ENCODE peak calls at places on chromosomes 3 and 15, in four cellular contexts. T is CD4-positive, alpha-beta T cell; C is mesothelial cell of epicardium; D is adipocyte. F is an unnamed sample.

GRCh38 chr3:64340636-64341240 is 115.5 kb upstream of the PRICKLE2 start:
- DNase-seq in T (no peak), C (no peak), D (peak; percentile 90), F (no peak)

GRCh38 chr3:179330438-179330837 is 7.6 kb downstream of the ZNF639 start:
- DNase-seq in T (no peak), C (no peak), D (no peak), F (no peak)

GRCh38 chr3:196694202-196694638 is 17.8 kb downstream of the CEP19 start:
- DNase-seq in T (no peak), C (no peak), D (peak; percentile 38), F (no peak)

GRCh38 chr15:64740361-64741170 is 34.8 kb downstream of the RBPMS2 start:
- DNase-seq in T (no peak), C (no peak), D (peak; percentile 34), F (peak; percentile 22)

GRCh38 chr3:118144919-118145318 is 889.7 kb downstream of the IGSF11 start:
- DNase-seq in T (no peak), C (no peak), D (no peak), F (peak; percentile 93)

GRCh38 chr15:42427429-42428223 is 63.3 kb downstream of the ZNF106 start:
- DNase-seq in T (no peak), C (no peak), D (peak; percentile 94), F (no peak)

GRCh38 chr15:69666441-69666882 is 213.8 kb downstream of the RPLP1 start:
- DNase-seq in T (peak; percentile 18), C (no peak), D (peak; percentile 2), F (no peak)

GRCh38 chr15:72312605-72313447 is 7.1 kb downstream of the CELF6 start:
- DNase-seq in T (peak; percentile 53), C (peak; percentile 53), D (peak; percentile 83), F (peak; percentile 61)

GRCh38 chr15:29140475-29141172 is 129.0 kb downstream of the NSMCE3 start:
- DNase-seq in T (no peak), C (peak; percentile 29), D (no peak), F (no peak)

GRCh38 chr3:73665317-73665716 is 40.6 kb upstream of the PDZRN3 start:
- DNase-seq in T (no peak), C (no peak), D (no peak), F (no peak)

GRCh38 chr15:99729920-99730319 is 3.3 kb downstream of the LYSMD4 start:
- DNase-seq in T (no peak), C (no peak), D (peak; percentile 77), F (peak; percentile 19)

GRCh38 chr3:184472723-184473419 is 88.7 kb upstream of the EPHB3 start:
- DNase-seq in T (peak; percentile 12), C (no peak), D (no peak), F (peak; percentile 85)

GRCh38 chr15:78314181-78314581 is 14.8 kb upstream of the SKIC8 start:
- DNase-seq in T (no peak), C (no peak), D (no peak), F (no peak)

GRCh38 chr3:180036678-180037455 is at the start of gene PEX5L:
- DNase-seq in T (no peak), C (peak; percentile 90), D (peak; percentile 57), F (peak; percentile 64)

GRCh38 chr3:126548556-126549466 is 9.9 kb downstream of the C3orf22 start:
- DNase-seq in T (no peak), C (peak; percentile 28), D (peak; percentile 7), F (no peak)

GRCh38 chr3:80114694-80115093 is 346.9 kb upstream of the ROBO1 start:
- DNase-seq in T (no peak), C (no peak), D (no peak), F (no peak)

GRCh38 chr3:11481561-11481960 is 162.2 kb downstream of the VGLL4 start:
- DNase-seq in T (no peak), C (no peak), D (no peak), F (no peak)